ENCODE peak calls at places on chromosome 4, in four cellular contexts. G is GM12878, P is endodermal cell, K is esophagus muscularis mucosa. U is an unnamed sample.
A peak's percentile ranks its signal among the peaks of the same experiment; 100 is the strongest.

GRCh38 chr4:104416725-104417363 is 77.8 kb downstream of the CXXC4 start:
- DNase-seq in G (no peak), P (peak; percentile 60), K (no peak), U (no peak)

GRCh38 chr4:155906554-155907247 is 3.2 kb downstream of the TDO2 start:
- DNase-seq in G (no peak), P (no peak), K (no peak), U (no peak)

GRCh38 chr4:47855350-47855749 is 17.5 kb upstream of the CORIN start:
- DNase-seq in G (no peak), P (no peak), K (no peak), U (no peak)

GRCh38 chr4:712916-713632 is 7.4 kb downstream of the PCGF3 start:
- DNase-seq in G (no peak), P (no peak), K (no peak), U (no peak)

GRCh38 chr4:105588252-105588651 is 35.8 kb downstream of the ARHGEF38 start:
- DNase-seq in G (no peak), P (no peak), K (no peak), U (no peak)

GRCh38 chr4:153792007-153792892 is 3.4 kb upstream of the SFRP2 start:
- DNase-seq in G (no peak), P (peak; percentile 98), K (no peak), U (peak; percentile 23)

GRCh38 chr4:158722917-158723793 is at the start of gene PPID:
- DNase-seq in G (peak; percentile 49), P (peak; percentile 93), K (peak; percentile 95), U (peak; percentile 91)

GRCh38 chr4:6942238-6942800 is 32.7 kb downstream of the TBC1D14 start:
- DNase-seq in G (peak; percentile 66), P (peak; percentile 55), K (no peak), U (no peak)

GRCh38 chr4:2332201-2332975 is 70.5 kb upstream of the MXD4 start:
- DNase-seq in G (no peak), P (peak; percentile 39), K (peak; percentile 55), U (no peak)

GRCh38 chr4:94947681-94948108 is 189.9 kb downstream of the BMPR1B start:
- DNase-seq in G (no peak), P (peak; percentile 69), K (no peak), U (no peak)

GRCh38 chr4:110195561-110196205 is 2.7 kb downstream of the ELOVL6 start:
- DNase-seq in G (no peak), P (no peak), K (no peak), U (no peak)

GRCh38 chr4:155802573-155802972 is 43.8 kb downstream of the GUCY1B1 start:
- DNase-seq in G (no peak), P (no peak), K (no peak), U (no peak)

GRCh38 chr4:76204936-76205335 is 8.7 kb downstream of the SCARB2 start:
- DNase-seq in G (no peak), P (no peak), K (no peak), U (no peak)

GRCh38 chr4:94639298-94639697 is 118.5 kb upstream of the BMPR1B start:
- DNase-seq in G (no peak), P (no peak), K (no peak), U (no peak)

GRCh38 chr4:72893354-72894066 is 176.0 kb downstream of the COX18 start:
- DNase-seq in G (no peak), P (no peak), K (no peak), U (no peak)

GRCh38 chr4:176499518-176499917 is 179.8 kb downstream of the SPCS3 start:
- DNase-seq in G (no peak), P (no peak), K (no peak), U (no peak)

GRCh38 chr4:128951316-128951715 is 141.8 kb downstream of the JADE1 start:
- DNase-seq in G (no peak), P (no peak), K (no peak), U (no peak)

GRCh38 chr4:80184791-80185756 is 12.2 kb upstream of the PRDM8 start:
- DNase-seq in G (no peak), P (peak; percentile 70), K (peak; percentile 89), U (no peak)

GRCh38 chr4:107379054-107379869 is 340.8 kb downstream of the PAPSS1 start:
- DNase-seq in G (no peak), P (no peak), K (no peak), U (no peak)

GRCh38 chr4:84499065-84499982 is at the start of gene NKX6-1:
- DNase-seq in G (no peak), P (peak; percentile 96), K (peak; percentile 97), U (no peak)

GRCh38 chr4:164847016-164847415 is 30.0 kb upstream of the APELA start:
- DNase-seq in G (no peak), P (no peak), K (no peak), U (no peak)

GRCh38 chr4:110681381-110681780 is 58.5 kb upstream of the PITX2 start:
- DNase-seq in G (no peak), P (no peak), K (no peak), U (no peak)

GRCh38 chr4:74108457-74109115 is 9.6 kb upstream of the CXCL2 start:
- DNase-seq in G (no peak), P (no peak), K (no peak), U (no peak)

DNA sequence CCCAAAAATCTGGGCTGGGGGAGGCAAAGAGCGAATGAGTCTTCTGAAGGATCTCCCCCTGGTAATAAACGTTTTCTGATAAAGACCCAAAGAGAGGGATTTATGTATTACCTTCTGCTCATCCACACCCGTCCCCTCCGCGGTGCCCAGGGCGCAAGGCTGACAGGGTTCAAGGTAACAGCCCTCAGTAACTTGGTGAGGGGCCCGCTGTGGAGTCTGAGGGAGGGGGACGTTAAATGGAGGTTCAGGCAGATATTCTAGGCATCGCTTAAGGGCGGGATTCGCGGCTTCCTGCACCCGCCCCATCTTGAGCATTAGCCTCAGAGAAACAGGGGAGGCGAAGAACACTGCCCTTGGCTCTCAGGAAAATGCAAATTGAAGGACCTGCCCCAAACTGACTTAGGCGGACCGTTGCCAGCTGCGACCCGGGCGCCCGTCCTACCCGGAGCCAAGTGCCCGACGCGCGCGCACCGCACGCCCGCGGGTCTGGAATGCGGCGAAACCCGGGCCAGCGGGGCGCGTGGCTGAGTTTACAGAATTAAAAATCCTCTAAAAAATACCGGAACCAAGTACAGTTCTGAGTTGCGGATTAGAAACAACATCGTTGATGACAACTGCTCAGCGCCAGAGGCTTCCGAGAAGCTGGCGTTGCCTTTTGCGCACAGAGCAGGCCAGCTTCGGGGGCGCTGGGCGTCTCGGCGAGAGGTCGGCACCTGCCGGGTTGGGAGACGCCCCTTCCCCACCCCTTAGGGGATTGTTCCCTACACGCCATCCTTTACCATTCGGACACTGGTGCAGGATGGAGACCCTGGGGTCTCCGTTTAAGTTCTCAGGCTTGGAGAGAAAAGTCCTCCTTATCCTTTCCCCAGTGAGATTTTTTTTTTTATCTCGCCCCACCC is 2.8 kb downstream of the HELT start:
- DNase-seq in G (no peak), P (peak; percentile 68), K (no peak), U (no peak)
- H3K27me3 ChIP-seq in G (peaks cover 13% of the 10 kb centered on the region), P (peaks cover 100% of the 10 kb centered on the region), K (peaks cover 54% of the 10 kb centered on the region), U (peaks cover 4% of the 10 kb centered on the region)

GRCh38 chr4:88604978-88605678 is 12.8 kb downstream of the HERC3 start:
- DNase-seq in G (no peak), P (no peak), K (no peak), U (no peak)

GRCh38 chr4:88600129-88600849 is 8.0 kb downstream of the HERC3 start:
- DNase-seq in G (no peak), P (no peak), K (no peak), U (no peak)

GRCh38 chr4:88599298-88599697 is 7.0 kb downstream of the HERC3 start:
- DNase-seq in G (no peak), P (no peak), K (no peak), U (no peak)

GRCh38 chr4:88597970-88598369 is 5.7 kb downstream of the HERC3 start:
- DNase-seq in G (no peak), P (no peak), K (no peak), U (no peak)

GRCh38 chr4:88599714-88600113 is 7.4 kb downstream of the HERC3 start:
- DNase-seq in G (no peak), P (no peak), K (no peak), U (no peak)
- H3K36me3 ChIP-seq in G (no peaks in the 10 kb centered on the region), P (no peaks in the 10 kb centered on the region), K (peaks cover 9% of the 10 kb centered on the region), U (no peaks in the 10 kb centered on the region)

GRCh38 chr4:125357675-125358074 is 42.9 kb downstream of the FAT4 start:
- DNase-seq in G (no peak), P (peak; percentile 72), K (no peak), U (no peak)
- H3K4me3 ChIP-seq in G (no peak overlapping the region), P (no peak overlapping the region), K (no peak overlapping the region), U (no peak overlapping the region)

DNA sequence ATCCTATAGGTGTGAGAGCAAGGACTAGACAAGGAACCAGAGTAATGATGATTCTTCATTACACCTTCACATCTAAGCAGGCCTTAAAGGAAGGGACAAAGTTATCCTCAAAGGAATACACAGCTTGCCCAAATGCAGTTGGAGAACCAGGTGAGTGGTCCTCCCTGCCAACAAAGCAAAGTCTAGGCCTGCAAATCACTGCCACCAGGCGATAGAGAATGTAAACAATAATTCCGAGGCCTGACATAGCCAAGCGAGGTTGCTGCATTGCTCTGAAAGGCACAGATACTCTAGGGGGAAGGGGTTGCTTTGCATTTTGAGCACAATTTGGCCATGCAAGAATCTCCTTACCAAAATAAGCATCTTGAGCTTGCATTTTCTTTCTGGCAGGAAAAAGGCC is 178.2 kb upstream of the FAT1 start:
- DNase-seq in G (no peak), P (no peak), K (peak; percentile 37), U (no peak)
- H3K27me3 ChIP-seq in G (no peaks in the 10 kb centered on the region), P (no peaks in the 10 kb centered on the region), K (no peaks in the 10 kb centered on the region), U (no peaks in the 10 kb centered on the region)

DNA sequence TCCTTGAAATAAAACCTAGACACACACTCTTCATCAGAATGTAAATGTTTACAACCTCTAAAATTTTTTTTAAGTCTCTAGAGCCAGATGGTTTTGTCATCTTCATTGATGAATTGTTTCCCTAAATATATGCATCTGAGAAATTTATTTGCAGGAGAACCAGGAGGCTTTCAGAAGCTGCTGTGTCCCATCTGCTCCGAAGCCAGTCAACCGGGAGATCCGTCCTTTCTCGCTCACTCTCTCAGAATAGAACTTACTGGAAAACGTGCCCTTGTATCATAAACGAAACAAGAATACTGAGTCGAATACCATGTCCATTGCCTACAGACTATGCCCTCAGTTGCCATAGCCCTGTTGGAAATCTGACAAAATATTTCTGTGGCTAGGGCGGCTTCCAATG is 103.5 kb downstream of the SLC34A2 start:
- DNase-seq in G (no peak), P (no peak), K (no peak), U (no peak)
- H3K36me3 ChIP-seq in G (no peaks in the 10 kb centered on the region), P (no peaks in the 10 kb centered on the region), K (peaks cover 3% of the 10 kb centered on the region), U (no peaks in the 10 kb centered on the region)

DNA sequence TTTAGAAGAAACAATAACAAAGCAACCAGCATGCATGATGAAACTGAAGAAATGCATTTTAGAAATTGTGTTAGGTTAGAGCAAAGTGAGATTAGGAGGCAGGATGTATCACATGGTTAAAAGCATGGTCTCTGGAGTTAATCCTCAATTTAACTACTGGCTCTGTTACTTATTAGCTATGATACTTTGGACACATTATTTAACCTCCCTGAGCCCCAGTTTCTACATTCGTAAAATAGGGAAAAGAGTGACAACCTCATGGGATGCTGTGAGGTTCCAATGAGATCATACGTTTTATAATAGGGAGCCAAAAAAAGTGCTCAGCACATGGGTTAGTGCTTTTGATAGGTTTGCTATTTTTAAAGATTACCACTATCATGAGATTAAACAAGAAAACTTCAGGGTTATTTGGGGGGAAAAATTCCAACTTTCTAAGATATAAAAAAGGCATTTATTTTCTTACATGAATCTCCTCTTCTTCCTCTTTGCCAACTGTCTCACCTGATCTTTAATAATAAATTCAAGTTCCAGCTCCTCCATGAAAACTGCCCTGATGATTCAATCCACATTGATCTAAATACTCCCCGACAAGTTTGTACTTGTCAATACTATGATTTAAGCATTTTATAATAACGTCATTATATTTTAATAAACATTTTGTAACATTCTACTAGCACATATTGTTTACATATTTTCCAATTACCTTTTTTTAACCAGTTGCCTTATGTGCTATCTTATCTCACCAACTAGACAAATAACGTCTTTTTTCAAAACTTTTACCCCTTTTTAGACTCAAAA is 4.6 kb downstream of the SEC31A start:
- DNase-seq in G (no peak), P (no peak), K (no peak), U (no peak)
- H3K4me3 ChIP-seq in G (peak overlapping the region; percentile 40), P (peak overlapping the region; percentile 72), K (no peak overlapping the region), U (no peak overlapping the region)

GRCh38 chr4:185538806-185539205 is 3.5 kb upstream of the PDLIM3 start:
- DNase-seq in G (no peak), P (no peak), K (peak; percentile 68), U (no peak)
- H3K27me3 ChIP-seq in G (peaks cover 4% of the 10 kb centered on the region), P (peaks cover 41% of the 10 kb centered on the region), K (no peaks in the 10 kb centered on the region), U (peaks cover 1% of the 10 kb centered on the region)